ENCODE peak calls at places on chromosomes 6 and 20, in five cellular contexts. One of them, this sample, is unnamed.
A peak's percentile ranks its signal among the peaks of the same experiment; 100 is the strongest.

GRCh38 chr6:137283940-137284910 is 65.0 kb upstream of the IFNGR1 start:
- DNase-seq in NCI-H2227 treated with DMSO at 0.1 percent for 48 hours: no peak
- DNase-seq in activated CD4-positive, alpha-beta T cell treated with anti-CD3 and anti-CD28 coated beads for 24 hours: no peak
- DNase-seq in HEK293T: no peak
- DNase-seq in KG1: no peak
- DNase-seq in this sample: no peak

GRCh38 chr20:64116016-64116415 is 8.7 kb upstream of the NPBWR2 start:
- DNase-seq in KG1: no peak
- DNase-seq in NCI-H2227 treated with DMSO at 0.1 percent for 48 hours: no peak
- DNase-seq in activated CD4-positive, alpha-beta T cell treated with anti-CD3 and anti-CD28 coated beads for 24 hours: no peak
- DNase-seq in HEK293T: no peak
- DNase-seq in this sample: no peak

GRCh38 chr6:32171234-32171633 is 4.7 kb downstream of the AGPAT1 start:
- DNase-seq in activated CD4-positive, alpha-beta T cell treated with anti-CD3 and anti-CD28 coated beads for 24 hours: no peak
- DNase-seq in HEK293T: no peak
- DNase-seq in KG1: no peak
- DNase-seq in NCI-H2227 treated with DMSO at 0.1 percent for 48 hours: no peak
- DNase-seq in this sample: no peak

GRCh38 chr6:1424306-1424927 is 35.0 kb downstream of the FOXF2 start:
- DNase-seq in KG1: no peak
- DNase-seq in activated CD4-positive, alpha-beta T cell treated with anti-CD3 and anti-CD28 coated beads for 24 hours: peak; percentile 12
- DNase-seq in HEK293T: peak; percentile 81
- DNase-seq in NCI-H2227 treated with DMSO at 0.1 percent for 48 hours: no peak
- DNase-seq in this sample: peak; percentile 68

GRCh38 chr6:15089569-15090144 is 156.2 kb upstream of the JARID2 start:
- DNase-seq in NCI-H2227 treated with DMSO at 0.1 percent for 48 hours: no peak
- DNase-seq in HEK293T: no peak
- DNase-seq in activated CD4-positive, alpha-beta T cell treated with anti-CD3 and anti-CD28 coated beads for 24 hours: no peak
- DNase-seq in KG1: no peak
- DNase-seq in this sample: no peak

GRCh38 chr6:32081168-32081624 is 27.9 kb downstream of the TNXB start:
- DNase-seq in HEK293T: no peak
- DNase-seq in KG1: no peak
- DNase-seq in NCI-H2227 treated with DMSO at 0.1 percent for 48 hours: no peak
- DNase-seq in activated CD4-positive, alpha-beta T cell treated with anti-CD3 and anti-CD28 coated beads for 24 hours: no peak
- DNase-seq in this sample: no peak

GRCh38 chr6:112956696-112957525 is 609.8 kb downstream of the RFPL4B start:
- DNase-seq in HEK293T: peak; percentile 11
- DNase-seq in KG1: no peak
- DNase-seq in NCI-H2227 treated with DMSO at 0.1 percent for 48 hours: peak; percentile 56
- DNase-seq in activated CD4-positive, alpha-beta T cell treated with anti-CD3 and anti-CD28 coated beads for 24 hours: no peak
- DNase-seq in this sample: no peak

GRCh38 chr6:83488861-83489260 is 23.5 kb upstream of the PRSS35 start:
- DNase-seq in activated CD4-positive, alpha-beta T cell treated with anti-CD3 and anti-CD28 coated beads for 24 hours: no peak
- DNase-seq in KG1: no peak
- DNase-seq in NCI-H2227 treated with DMSO at 0.1 percent for 48 hours: no peak
- DNase-seq in HEK293T: no peak
- DNase-seq in this sample: no peak

GRCh38 chr20:51184289-51184688 is 161.4 kb upstream of the KCNG1 start:
- DNase-seq in KG1: no peak
- DNase-seq in activated CD4-positive, alpha-beta T cell treated with anti-CD3 and anti-CD28 coated beads for 24 hours: no peak
- DNase-seq in HEK293T: no peak
- DNase-seq in NCI-H2227 treated with DMSO at 0.1 percent for 48 hours: no peak
- DNase-seq in this sample: no peak

GRCh38 chr20:23007462-23007861 is 27.6 kb upstream of the SSTR4 start:
- DNase-seq in activated CD4-positive, alpha-beta T cell treated with anti-CD3 and anti-CD28 coated beads for 24 hours: no peak
- DNase-seq in NCI-H2227 treated with DMSO at 0.1 percent for 48 hours: no peak
- DNase-seq in KG1: no peak
- DNase-seq in HEK293T: no peak
- DNase-seq in this sample: no peak

GRCh38 chr6:119446623-119447008 is 97.1 kb upstream of the MAN1A1 start:
- DNase-seq in activated CD4-positive, alpha-beta T cell treated with anti-CD3 and anti-CD28 coated beads for 24 hours: no peak
- DNase-seq in KG1: no peak
- DNase-seq in NCI-H2227 treated with DMSO at 0.1 percent for 48 hours: no peak
- DNase-seq in HEK293T: no peak
- DNase-seq in this sample: no peak

GRCh38 chr20:15179426-15180190 is 842.2 kb upstream of the FLRT3 start:
- DNase-seq in NCI-H2227 treated with DMSO at 0.1 percent for 48 hours: no peak
- DNase-seq in HEK293T: no peak
- DNase-seq in KG1: no peak
- DNase-seq in activated CD4-positive, alpha-beta T cell treated with anti-CD3 and anti-CD28 coated beads for 24 hours: no peak
- DNase-seq in this sample: no peak

GRCh38 chr20:36777576-36777975 is 4.0 kb upstream of the DSN1 start:
- DNase-seq in NCI-H2227 treated with DMSO at 0.1 percent for 48 hours: no peak
- DNase-seq in KG1: no peak
- DNase-seq in HEK293T: no peak
- DNase-seq in activated CD4-positive, alpha-beta T cell treated with anti-CD3 and anti-CD28 coated beads for 24 hours: no peak
- DNase-seq in this sample: no peak

GRCh38 chr6:108348655-108349349 is 53.9 kb downstream of the AFG1L start:
- DNase-seq in KG1: no peak
- DNase-seq in NCI-H2227 treated with DMSO at 0.1 percent for 48 hours: no peak
- DNase-seq in HEK293T: no peak
- DNase-seq in activated CD4-positive, alpha-beta T cell treated with anti-CD3 and anti-CD28 coated beads for 24 hours: no peak
- DNase-seq in this sample: no peak

GRCh38 chr20:25867776-25868649 is 171.4 kb upstream of the ZNF337 start:
- DNase-seq in NCI-H2227 treated with DMSO at 0.1 percent for 48 hours: peak; percentile 82
- DNase-seq in activated CD4-positive, alpha-beta T cell treated with anti-CD3 and anti-CD28 coated beads for 24 hours: peak; percentile 63
- DNase-seq in HEK293T: no peak
- DNase-seq in KG1: no peak
- DNase-seq in this sample: no peak

GRCh38 chr6:11810854-11811643 is 32.4 kb upstream of the ADTRP start:
- DNase-seq in NCI-H2227 treated with DMSO at 0.1 percent for 48 hours: peak; percentile 84
- DNase-seq in KG1: no peak
- DNase-seq in HEK293T: no peak
- DNase-seq in activated CD4-positive, alpha-beta T cell treated with anti-CD3 and anti-CD28 coated beads for 24 hours: no peak
- DNase-seq in this sample: no peak